ENCODE peak calls at places on chromosomes 4 and X, in five cellular contexts. S is AG09319; T is AG10803; K is CD8-positive, alpha-beta T cell; N is omental fat pad. A is an unnamed sample.

GRCh38 chr4:112170451-112170993 is 25.3 kb downstream of the FAM241A start:
- DNase-seq in T (peak), S (peak), K (no peak), N (no peak), A (no peak)

GRCh38 chrX:156002517-156002916 is 5.0 kb downstream of the IL9R start:
- DNase-seq in S (no peak), T (no peak), N (no peak), K (no peak), A (no peak)

GRCh38 chrX:128759745-128760144 is 707.5 kb upstream of the ACTRT1 start:
- DNase-seq in T (no peak), S (no peak), N (no peak), K (no peak), A (no peak)

GRCh38 chr4:76016383-76016782 is 6.9 kb downstream of the CXCL10 start:
- DNase-seq in N (no peak), K (no peak), S (no peak), T (no peak), A (no peak)

GRCh38 chrX:140766024-140766611 is 56.6 kb downstream of the LINC00632 start:
- DNase-seq in K (peak), T (peak), S (peak), N (no peak), A (no peak)

GRCh38 chr4:84578540-84579409 is 4.2 kb upstream of the CDS1 start:
- DNase-seq in N (no peak), T (peak), S (peak), K (no peak), A (no peak)

GRCh38 chr4:25367004-25367621 is 9.9 kb upstream of the ANAPC4 start:
- DNase-seq in T (peak), S (no peak), N (no peak), K (no peak), A (no peak)

GRCh38 chr4:57193996-57194675 is 84.0 kb upstream of the IGFBP7 start:
- DNase-seq in K (no peak), N (no peak), S (no peak), T (no peak), A (peak)

GRCh38 chrX:45517090-45517973 is 316.7 kb upstream of the DIPK2B start:
- DNase-seq in K (no peak), T (peak), N (no peak), S (no peak), A (no peak)

GRCh38 chr4:47640911-47641310 is 155.8 kb downstream of the ATP10D start:
- DNase-seq in K (no peak), T (peak), S (no peak), N (no peak), A (no peak)

GRCh38 chrX:46444011-46444410 is 101.2 kb downstream of the ZNF674 start:
- DNase-seq in K (no peak), T (peak), N (no peak), S (peak), A (no peak)

GRCh38 chrX:84729809-84730208 is 227.6 kb upstream of the HDX start:
- DNase-seq in N (no peak), S (peak), T (peak), K (no peak), A (no peak)

GRCh38 chr4:4386296-4386735 is 586 bp upstream of the NSG1 start:
- DNase-seq in N (no peak), K (peak), T (no peak), S (no peak), A (peak)

GRCh38 chr4:96521046-96521536 is 681.2 kb downstream of the PDHA2 start:
- DNase-seq in S (no peak), T (no peak), K (no peak), N (no peak), A (peak)
- TF ChIP-seq CTCF in S (no peak), T (no peak), K (no peak), N (no peak), A (no peak)

DNA sequence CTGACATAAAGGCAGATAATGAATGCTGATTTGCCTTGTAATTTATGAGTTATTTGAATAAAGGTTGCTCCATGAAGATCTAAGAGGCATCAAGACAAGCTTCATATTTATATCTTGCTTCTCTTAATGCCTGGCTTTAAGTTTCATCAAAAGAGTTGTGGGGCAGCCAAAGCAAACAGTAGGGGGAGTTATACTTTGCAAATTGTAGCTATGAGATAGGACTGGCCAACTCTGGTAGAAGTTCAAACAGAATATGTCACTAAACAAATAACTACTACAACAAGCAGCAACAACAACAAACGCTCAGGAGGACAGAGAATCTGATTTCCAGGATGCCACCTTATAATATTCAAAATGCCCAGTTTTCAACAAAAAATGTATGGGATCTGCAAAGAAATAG is 69.1 kb upstream of the PLAC1 start:
- DNase-seq in K (no peak), N (no peak), S (no peak), T (no peak), A (no peak)
- TF ChIP-seq CTCF in K (no peak), N (no peak), S (no peak), T (no peak), A (no peak)

GRCh38 chr4:93894995-93895394 is 66.4 kb downstream of the ATOH1 start:
- DNase-seq in T (no peak), S (no peak), K (no peak), N (no peak), A (no peak)

GRCh38 chr4:93897559-93897958 is 69.0 kb downstream of the ATOH1 start:
- DNase-seq in K (no peak), T (no peak), N (no peak), S (no peak), A (no peak)
- TF ChIP-seq CTCF in K (no peak), T (no peak), N (no peak), S (no peak), A (no peak)

GRCh38 chrX:152913354-152913753 is 15.5 kb downstream of the ZNF185 start:
- DNase-seq in K (no peak), N (no peak), T (no peak), S (no peak), A (no peak)
- TF ChIP-seq CTCF in K (no peak), N (no peak), T (no peak), S (no peak), A (no peak)

DNA sequence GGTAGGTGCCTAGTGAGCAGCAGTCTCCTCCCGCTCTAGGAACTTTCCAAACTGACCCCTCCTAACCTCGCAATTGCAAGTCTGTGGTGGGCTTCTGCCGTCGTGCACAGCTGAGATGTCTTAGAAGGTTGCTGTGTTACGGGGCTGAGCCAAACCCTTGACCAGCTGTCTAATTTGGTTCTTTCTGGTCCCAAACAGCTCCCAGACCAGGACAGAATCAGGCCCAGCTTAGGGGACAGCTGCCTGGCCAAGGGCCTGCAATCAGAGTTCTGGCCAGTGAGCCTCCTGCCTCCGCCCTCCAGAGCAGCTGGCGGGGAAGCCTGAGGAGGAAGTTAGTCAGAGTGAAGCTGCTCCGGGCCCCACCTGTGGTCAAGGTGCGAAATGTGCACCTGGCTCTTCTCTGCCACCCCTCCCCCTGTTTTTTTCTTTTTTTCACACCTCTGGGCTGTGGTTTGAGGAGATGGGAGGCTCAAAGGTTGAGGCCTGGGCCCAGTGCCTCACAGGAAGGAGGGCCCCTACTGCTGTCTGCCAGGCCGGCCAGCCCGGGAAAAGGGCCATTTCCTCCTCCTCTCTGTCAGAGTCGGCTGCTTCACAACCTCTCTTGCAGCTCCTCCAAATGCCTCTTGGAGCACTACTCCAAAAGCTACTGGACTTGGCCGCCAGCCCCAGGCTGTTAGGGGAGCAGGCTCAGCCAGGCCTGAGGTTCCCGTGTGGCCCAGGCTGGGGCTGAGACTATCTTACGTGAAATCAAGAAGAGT is 4.2 kb upstream of the CXCR3 start:
- DNase-seq in N (no peak), K (peak), S (peak), T (peak), A (no peak)
- TF ChIP-seq CTCF in N (no peak), K (no peak), S (peak), T (peak), A (no peak)